ENCODE peak calls at places on chromosomes 2 and 18, in ten cellular contexts. V is NCI-H1436 treated with DMSO at 0.1 percent for 48 hours; M is fibroblast of pulmonary artery; L is WERI-Rb-1; S is activated CD8-positive, alpha-beta memory T cell treated with anti-CD3 and anti-CD28 coated beads, Interleukin-2, amount 50 U/mL, for 48 hours; K is cardiac muscle cell; X is T-helper 2 cell; B is heart left ventricle; F is iris pigment epithelial cell; Q is GM03348. W is an unnamed sample.

GRCh38 chr2:120436885-120437603 is 91.1 kb downstream of the INHBB start:
- DNase-seq in V (no peak), M (peak; percentile 25), L (peak; percentile 68), S (no peak), K (no peak), X (peak; percentile 19), B (no peak), F (peak; percentile 31), Q (peak; percentile 51), W (peak; percentile 92)

GRCh38 chr2:232897386-232897970 is 27.4 kb downstream of the SNORC start:
- DNase-seq in V (no peak), M (no peak), L (no peak), S (peak; percentile 60), K (no peak), X (peak; percentile 17), B (no peak), F (no peak), Q (no peak), W (no peak)

GRCh38 chr18:35618703-35619102 is 37.2 kb downstream of the GALNT1 start:
- DNase-seq in V (no peak), M (no peak), L (no peak), S (no peak), K (peak; percentile 15), X (no peak), B (no peak), F (peak; percentile 24), Q (peak; percentile 19), W (peak; percentile 47)

GRCh38 chr2:127957240-127957639 is 70.6 kb downstream of the SAP130 start:
- DNase-seq in V (no peak), M (no peak), L (no peak), S (no peak), K (no peak), X (no peak), B (no peak), F (peak; percentile 84), Q (no peak), W (no peak)

GRCh38 chr2:233440314-233440713 is 86.0 kb downstream of the DGKD start:
- DNase-seq in V (no peak), M (no peak), L (no peak), S (no peak), K (no peak), X (no peak), B (no peak), F (no peak), Q (no peak), W (no peak)

GRCh38 chr18:56314396-56314795 is 324.0 kb downstream of the TXNL1 start:
- DNase-seq in V (peak; percentile 11), M (peak; percentile 13), L (peak; percentile 17), S (no peak), K (no peak), X (no peak), B (no peak), F (no peak), Q (no peak), W (no peak)

GRCh38 chr2:55901322-55901721 is 22.3 kb downstream of the EFEMP1 start:
- DNase-seq in V (no peak), M (peak; percentile 61), L (no peak), S (no peak), K (no peak), X (no peak), B (no peak), F (peak; percentile 82), Q (peak; percentile 34), W (no peak)

GRCh38 chr2:41926614-41927580 is 120.9 kb upstream of the PKDCC start:
- DNase-seq in V (no peak), M (no peak), L (no peak), S (no peak), K (no peak), X (no peak), B (no peak), F (no peak), Q (no peak), W (no peak)

GRCh38 chr2:66929632-66930385 is 467.3 kb upstream of the ETAA1 start:
- DNase-seq in V (no peak), M (peak; percentile 84), L (no peak), S (no peak), K (peak; percentile 54), X (no peak), B (peak; percentile 20), F (peak; percentile 86), Q (peak; percentile 58), W (no peak)

W was measured in GM23338.